ENCODE peak calls at places on chromosomes 5 and 9, in five cellular contexts. Y, E, V, O and B are unnamed samples.

GRCh38 chr9:131276891-131277672 is 772 bp upstream of the FAM78A start:
- DNase-seq in Y (no peak), V (peak; percentile 53), E (no peak), O (no peak), B (no peak)

GRCh38 chr5:54743997-54744788 is 226.6 kb downstream of the SNX18 start:
- DNase-seq in E (peak; percentile 29), O (peak; percentile 29), V (no peak), Y (peak; percentile 73), B (peak; percentile 68)

GRCh38 chr9:68416891-68417570 is 60.6 kb downstream of the PGM5 start:
- DNase-seq in O (no peak), E (no peak), V (peak; percentile 29), Y (no peak), B (peak; percentile 6)

GRCh38 chr5:132651838-132652476 is 6.0 kb upstream of the IL13 start:
- DNase-seq in Y (no peak), V (no peak), E (no peak), O (no peak), B (no peak)

GRCh38 chr5:135457424-135458071 is 5.4 kb upstream of the TIFAB start:
- DNase-seq in Y (no peak), O (peak; percentile 51), V (peak; percentile 74), E (peak; percentile 32), B (peak; percentile 16)

GRCh38 chr5:150278916-150279315 is 10.7 kb downstream of the CAMK2A start:
- DNase-seq in O (no peak), V (no peak), E (no peak), Y (no peak), B (no peak)

GRCh38 chr9:108047264-108047663 is 557.7 kb upstream of the KLF4 start:
- DNase-seq in V (no peak), Y (no peak), O (no peak), E (no peak), B (no peak)

GRCh38 chr9:91727972-91728371 is 222.1 kb downstream of the ROR2 start:
- DNase-seq in Y (no peak), E (no peak), O (no peak), V (no peak), B (no peak)

GRCh38 chr5:646396-647201 is 34.5 kb downstream of the CEP72 start:
- DNase-seq in Y (no peak), E (no peak), O (no peak), V (no peak), B (no peak)

GRCh38 chr5:31854181-31854624 is 215.3 kb downstream of the PDZD2 start:
- DNase-seq in Y (peak; percentile 43), V (no peak), O (no peak), E (no peak), B (no peak)

GRCh38 chr5:168528521-168529360 is at the start of gene FBLL1:
- DNase-seq in V (peak; percentile 85), E (no peak), Y (no peak), O (no peak), B (no peak)

GRCh38 chr9:127873886-127874285 is 3.6 kb downstream of the AK1 start:
- DNase-seq in Y (peak; percentile 78), E (no peak), O (no peak), V (no peak), B (no peak)

GRCh38 chr9:114228034-114228808 is 72.9 kb downstream of the COL27A1 start:
- DNase-seq in O (no peak), E (no peak), V (no peak), Y (no peak), B (no peak)

GRCh38 chr9:117178596-117179111 is 236.2 kb downstream of the ASTN2 start:
- DNase-seq in O (no peak), V (no peak), E (no peak), Y (no peak), B (no peak)

GRCh38 chr9:120723547-120723946 is 9.3 kb upstream of the MEGF9 start:
- DNase-seq in Y (no peak), V (no peak), E (no peak), O (no peak), B (no peak)

GRCh38 chr5:77249475-77249874 is 39.0 kb downstream of the PDE8B start:
- DNase-seq in Y (no peak), E (no peak), V (no peak), O (no peak), B (no peak)

GRCh38 chr9:16178294-16178693 is 625.5 kb downstream of the CCDC171 start:
- DNase-seq in Y (no peak), O (no peak), V (no peak), E (no peak), B (no peak)

GRCh38 chr9:73916016-73916673 is 581.0 kb upstream of the RORB start:
- DNase-seq in O (no peak), V (peak; percentile 59), Y (no peak), E (no peak), B (no peak)

GRCh38 chr5:111756701-111757581 is at the start of gene NREP:
- DNase-seq in Y (peak; percentile 88), E (no peak), O (peak; percentile 53), V (peak; percentile 94), B (peak; percentile 57)

GRCh38 chr5:66408561-66408960 is 187.6 kb upstream of the MAST4 start:
- DNase-seq in Y (no peak), E (no peak), O (no peak), V (no peak), B (no peak)

GRCh38 chr5:140221697-140222223 is 46.8 kb downstream of the CYSTM1 start:
- DNase-seq in V (no peak), E (no peak), O (no peak), Y (no peak), B (no peak)

GRCh38 chr9:11312976-11313375 is 700.2 kb upstream of the PTPRD start:
- DNase-seq in V (peak; percentile 24), E (no peak), Y (no peak), O (no peak), B (no peak)

GRCh38 chr5:29905626-29906353 is 1287.7 kb upstream of the CDH6 start:
- DNase-seq in V (no peak), E (no peak), O (no peak), Y (no peak), B (no peak)

GRCh38 chr5:76742586-76742985 is 26.7 kb downstream of the F2R start:
- DNase-seq in Y (no peak), E (no peak), V (no peak), O (no peak), B (no peak)

GRCh38 chr9:127397722-127398647 is 1.0 kb downstream of the SLC2A8 start:
- DNase-seq in O (no peak), V (peak; percentile 57), E (peak; percentile 21), Y (peak; percentile 64), B (no peak)

GRCh38 chr9:26326473-26327044 is 566.0 kb downstream of the CAAP1 start:
- DNase-seq in Y (no peak), V (peak; percentile 69), O (no peak), E (no peak), B (peak; percentile 39)

GRCh38 chr5:87127426-87127825 is 140.3 kb upstream of the RASA1 start:
- DNase-seq in E (no peak), Y (no peak), O (no peak), V (no peak), B (no peak)

GRCh38 chr9:85158512-85158911 is 489.0 kb downstream of the NTRK2 start:
- DNase-seq in O (no peak), V (no peak), E (no peak), Y (no peak), B (no peak)

GRCh38 chr9:100104314-100104713 is 5.3 kb downstream of the INVS start:
- DNase-seq in O (no peak), V (no peak), Y (no peak), E (no peak), B (no peak)

GRCh38 chr9:109329274-109330258 is 8.7 kb upstream of the EPB41L4B start:
- DNase-seq in O (no peak), E (no peak), V (peak; percentile 30), Y (peak; percentile 78), B (no peak)

GRCh38 chr9:98254236-98255063 is 999 bp downstream of the TBC1D2 start:
- DNase-seq in O (no peak), V (no peak), E (no peak), Y (no peak), B (no peak)

GRCh38 chr9:126699401-126699851 is 85.7 kb downstream of the LMX1B start:
- DNase-seq in E (no peak), V (no peak), Y (no peak), O (no peak), B (no peak)